ENCODE peak calls at places on chromosomes 16 and 17, in nine cellular contexts. Q is stimulated activated CD4-positive, alpha-beta T cell treated with anti-CD3 and anti-CD28 coated beads, Interleukin-15, amount 100 ng/mL, for 24 hours; Y is NCI-H1105; Z is brain microvascular endothelial cell; P is stimulated activated CD8-positive, alpha-beta memory T cell treated with anti-CD3 and anti-CD28 coated beads, Interleukin-12 subunit alpha, Interleukin-12 subunit beta, amount 100 ng/mL, for 4 hours; U is pulmonary artery endothelial cell; T is activated T-helper 1 cell treated with anti-CD3 and anti-CD28 coated beads, Interleukin-2, amount 50 U/mL, for 16 hours; E is germinal center; G is AG10803. C is an unnamed sample.

GRCh38 chr17:50326831-50327364 is 19.0 kb upstream of the XYLT2 start:
- DNase-seq in T (no peak), Y (no peak), Z (no peak), G (no peak), P (no peak), E (no peak), U (no peak), Q (no peak), C (no peak)

GRCh38 chr17:64315032-64315490 is 52.0 kb upstream of the TEX2 start:
- DNase-seq in Z (no peak), U (peak; percentile 85), P (no peak), Y (no peak), E (no peak), T (no peak), G (peak; percentile 66), Q (no peak), C (peak; percentile 88)

GRCh38 chr17:72386619-72387237 is 265.9 kb downstream of the SOX9 start:
- DNase-seq in G (peak; percentile 38), P (no peak), U (no peak), Q (no peak), Y (peak; percentile 70), Z (no peak), T (no peak), E (no peak), C (no peak)

GRCh38 chr17:59366773-59367656 is 35.6 kb downstream of the YPEL2 start:
- DNase-seq in Y (peak; percentile 31), E (no peak), T (no peak), G (peak; percentile 64), P (no peak), U (no peak), Z (peak; percentile 60), Q (no peak), C (peak; percentile 52)

GRCh38 chr17:31534223-31534888 is 142.9 kb downstream of the RAB11FIP4 start:
- DNase-seq in U (no peak), G (peak; percentile 12), T (no peak), Y (no peak), Z (no peak), P (no peak), Q (no peak), E (no peak), C (no peak)

GRCh38 chr17:67316776-67317175 is 49.6 kb downstream of the PSMD12 start:
- DNase-seq in T (no peak), E (no peak), Q (no peak), P (no peak), Y (no peak), U (no peak), Z (no peak), G (no peak), C (no peak)

GRCh38 chr16:85168732-85169256 is 56.5 kb upstream of the CIBAR2 start:
- DNase-seq in P (no peak), Y (no peak), Z (no peak), U (no peak), T (no peak), Q (peak; percentile 36), G (peak; percentile 61), E (peak; percentile 17), C (no peak)

GRCh38 chr16:63289834-63290460 is 1253.7 kb upstream of the CDH8 start:
- DNase-seq in E (no peak), U (no peak), G (peak; percentile 0), Y (no peak), Q (peak; percentile 2), P (no peak), T (no peak), Z (no peak), C (no peak)

GRCh38 chr16:50188619-50189136 is 35.6 kb downstream of the TENT4B start:
- DNase-seq in Y (no peak), G (no peak), Z (no peak), Q (no peak), E (no peak), P (no peak), U (no peak), T (no peak), C (no peak)

GRCh38 chr17:40448213-40448638 is 5.0 kb downstream of the IGFBP4 start:
- DNase-seq in T (no peak), Y (no peak), E (no peak), Q (no peak), P (no peak), Z (no peak), U (no peak), G (no peak), C (no peak)

GRCh38 chr17:35726609-35727460 is 4.6 kb upstream of the RASL10B start:
- DNase-seq in Q (no peak), U (no peak), P (no peak), E (no peak), Z (peak; percentile 86), T (no peak), G (peak; percentile 94), Y (no peak), C (no peak)

GRCh38 chr16:55912022-55912421 is 36.8 kb upstream of the CES5A start:
- DNase-seq in T (no peak), Y (no peak), P (no peak), U (no peak), Q (no peak), E (no peak), Z (no peak), G (no peak), C (no peak)

GRCh38 chr16:2152695-2153506 is 2.7 kb upstream of the TRAF7 start:
- DNase-seq in G (no peak), Z (no peak), U (no peak), Q (peak; percentile 65), T (no peak), Y (no peak), P (no peak), E (no peak), C (no peak)

GRCh38 chr17:50180066-50180465 is 14.3 kb downstream of the SGCA start:
- DNase-seq in U (no peak), Z (no peak), Y (no peak), G (peak; percentile 36), P (no peak), Q (no peak), E (no peak), T (no peak), C (no peak)

GRCh38 chr16:88019847-88020512 is 68.7 kb downstream of the BANP start:
- DNase-seq in G (no peak), Q (no peak), T (no peak), U (no peak), Y (no peak), E (no peak), P (no peak), Z (no peak), C (no peak)

GRCh38 chr17:69578385-69578936 is 164.0 kb downstream of the MAP2K6 start:
- DNase-seq in Z (no peak), P (no peak), G (no peak), Q (no peak), E (no peak), U (no peak), T (no peak), Y (no peak), C (no peak)

GRCh38 chr17:78442648-78443128 is 64.2 kb downstream of the PGS1 start:
- DNase-seq in U (no peak), P (peak; percentile 9), E (no peak), Q (no peak), Y (no peak), G (peak; percentile 54), Z (peak; percentile 43), T (no peak), C (peak; percentile 71)

GRCh38 chr16:65121870-65122723 is at the start of gene CDH11:
- DNase-seq in Q (no peak), T (no peak), Y (no peak), U (no peak), P (no peak), G (peak; percentile 94), Z (peak; percentile 84), E (no peak), C (peak; percentile 39)

GRCh38 chr17:50148226-50149098 is 2.0 kb downstream of the PPP1R9B start:
- DNase-seq in Y (peak; percentile 45), T (no peak), P (peak; percentile 77), Z (no peak), Q (peak; percentile 87), U (no peak), G (peak; percentile 31), E (peak; percentile 88), C (peak; percentile 71)

GRCh38 chr17:16258916-16259315 is 41.9 kb downstream of the PIGL start:
- DNase-seq in U (no peak), E (no peak), P (no peak), Q (no peak), T (no peak), Y (no peak), G (peak; percentile 70), Z (no peak), C (no peak)

GRCh38 chr17:58156839-58157803 is 8.9 kb downstream of the OR4D1 start:
- DNase-seq in G (no peak), E (peak; percentile 12), Z (no peak), Q (peak; percentile 80), T (peak; percentile 12), U (no peak), Y (peak; percentile 57), P (peak; percentile 21), C (no peak)

GRCh38 chr16:30567160-30567990 is 4.1 kb downstream of the ZNF688 start:
- DNase-seq in Z (no peak), T (no peak), Q (peak; percentile 78), G (no peak), U (no peak), Y (no peak), P (peak; percentile 40), E (no peak), C (no peak)

GRCh38 chr16:85491798-85492616 is 121.1 kb upstream of the GSE1 start:
- DNase-seq in G (peak; percentile 54), E (no peak), T (no peak), P (no peak), Q (no peak), Y (no peak), U (no peak), Z (no peak), C (peak; percentile 79)

GRCh38 chr16:81448154-81449131 is 3.8 kb downstream of the CMIP start:
- DNase-seq in Z (no peak), G (no peak), P (no peak), T (no peak), Q (no peak), E (no peak), U (no peak), Y (no peak), C (no peak)

GRCh38 chr17:400257-400656 is 47.6 kb upstream of the RPH3AL start:
- DNase-seq in Q (no peak), U (no peak), T (no peak), Y (no peak), G (no peak), E (no peak), P (no peak), Z (no peak), C (no peak)

GRCh38 chr17:28484296-28484695 is 10.9 kb downstream of the SLC13A2 start:
- DNase-seq in Y (no peak), Z (no peak), E (no peak), T (no peak), Q (no peak), P (no peak), G (no peak), U (no peak), C (no peak)

GRCh38 chr16:11799017-11799381 is 1.9 kb upstream of the ZC3H7A start:
- DNase-seq in T (no peak), Q (no peak), Y (no peak), P (no peak), G (no peak), E (no peak), Z (no peak), U (no peak), C (no peak)

GRCh38 chr16:30921459-30921747 is 2.0 kb upstream of the FBXL19 start:
- DNase-seq in E (no peak), U (no peak), G (no peak), Z (no peak), Q (no peak), P (no peak), Y (no peak), T (no peak), C (no peak)

GRCh38 chr16:84156342-84156784 is 11.3 kb downstream of the DNAAF1 start:
- DNase-seq in Z (no peak), T (no peak), U (no peak), P (no peak), G (peak; percentile 29), Y (no peak), Q (no peak), E (no peak), C (no peak)

GRCh38 chr17:78962345-78962983 is 17.3 kb downstream of the LGALS3BP start:
- DNase-seq in Q (no peak), T (no peak), G (peak; percentile 7), P (no peak), Z (no peak), E (no peak), U (no peak), Y (no peak), C (no peak)

GRCh38 chr17:78101542-78101941 is 27.0 kb downstream of the TMC6 start:
- DNase-seq in Z (no peak), Y (no peak), E (no peak), T (no peak), U (no peak), G (no peak), P (no peak), Q (no peak), C (no peak)

C was measured in lung.